ENCODE peak calls at places on chromosomes 16 and 17, in five cellular contexts. E is H9, O is fibroblast of lung, J is trophoblast cell, R is A549. C is an unnamed sample.

GRCh38 chr17:12180644-12181261 is 160.1 kb downstream of the MAP2K4 start:
- DNase-seq in O (peak; percentile 37), J (peak; percentile 13), R (peak; percentile 27), E (no peak), C (peak; percentile 52)

GRCh38 chr17:376936-377863 is 24.6 kb upstream of the RPH3AL start:
- DNase-seq in R (no peak), O (peak; percentile 22), J (no peak), E (no peak), C (no peak)

GRCh38 chr17:39791296-39791992 is 53.7 kb downstream of the GRB7 start:
- DNase-seq in O (no peak), R (no peak), E (no peak), J (peak; percentile 76), C (peak; percentile 35)

GRCh38 chr17:62617894-62618472 is 9.5 kb upstream of the MRC2 start:
- DNase-seq in O (peak; percentile 38), E (no peak), R (no peak), J (no peak), C (no peak)

GRCh38 chr17:74368341-74369152 is 1.2 kb downstream of the GPR142 start:
- DNase-seq in J (peak; percentile 57), E (peak; percentile 85), O (peak; percentile 25), R (peak; percentile 88), C (peak; percentile 60)

GRCh38 chr16:3486506-3487215 is 8.6 kb downstream of the C16orf90 start:
- DNase-seq in O (no peak), E (no peak), R (no peak), J (no peak), C (no peak)

GRCh38 chr17:65294184-65294719 is 157.1 kb downstream of the RGS9 start:
- DNase-seq in E (peak; percentile 94), J (peak; percentile 18), O (peak; percentile 66), R (peak; percentile 89), C (peak; percentile 42)

GRCh38 chr16:67150058-67150832 is 553 bp downstream of the B3GNT9 start:
- DNase-seq in R (peak; percentile 51), J (no peak), O (peak; percentile 78), E (peak; percentile 84), C (no peak)

GRCh38 chr17:73068322-73069153 is 23.9 kb downstream of the SLC39A11 start:
- DNase-seq in J (peak; percentile 97), R (no peak), O (peak; percentile 90), E (no peak), C (no peak)

GRCh38 chr17:28528329-28529011 is 22.3 kb downstream of the FOXN1 start:
- DNase-seq in O (no peak), R (no peak), E (no peak), J (no peak), C (no peak)

GRCh38 chr16:29972500-29972899 is 1.2 kb upstream of the TAOK2 start:
- DNase-seq in R (no peak), J (no peak), O (no peak), E (no peak), C (no peak)

GRCh38 chr17:66713533-66714042 is 121.3 kb upstream of the CACNG5 start:
- DNase-seq in O (no peak), J (no peak), R (no peak), E (no peak), C (no peak)
- H3K4me2 ChIP-seq in O (no peak overlapping the region), J (no peak overlapping the region), R (no peak overlapping the region), E (no peak overlapping the region), C (no peak overlapping the region)

DNA sequence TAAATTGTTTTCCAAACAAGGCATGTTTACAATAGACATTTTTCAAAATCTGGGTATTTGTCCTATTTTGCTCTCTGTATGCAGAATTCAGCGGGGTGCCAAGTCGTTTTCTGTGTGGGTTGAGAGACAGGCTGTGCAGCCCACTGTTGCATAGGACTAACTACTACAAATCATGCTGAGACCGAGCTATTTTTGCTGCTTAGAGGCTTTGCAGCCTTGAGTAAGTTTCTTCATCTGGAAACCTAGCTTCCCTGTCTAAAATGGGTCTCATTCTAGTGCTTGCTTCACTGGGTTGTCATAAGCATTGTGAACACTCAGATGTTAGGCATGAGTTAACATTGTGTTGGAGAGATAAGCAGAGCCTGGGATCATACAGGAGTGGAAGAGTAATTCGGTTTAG is 1.3 kb downstream of the PRPSAP2 start:
- DNase-seq in O (peak; percentile 74), E (no peak), R (no peak), J (no peak), C (no peak)
- H3K4me2 ChIP-seq in O (peak overlapping the region; percentile 79), E (peak overlapping the region; percentile 83), R (peak overlapping the region; percentile 73), J (peak overlapping the region; percentile 57), C (peak overlapping the region; percentile 53)

GRCh38 chr16:79006762-79007161 is 593.8 kb downstream of the MAF start:
- DNase-seq in R (no peak), J (no peak), O (no peak), E (no peak), C (no peak)
- H3K4me2 ChIP-seq in R (no peak overlapping the region), J (no peak overlapping the region), O (no peak overlapping the region), E (no peak overlapping the region), C (no peak overlapping the region)

GRCh38 chr17:54544239-54544638 is 356.4 kb upstream of the TOM1L1 start:
- DNase-seq in O (no peak), J (no peak), E (peak; percentile 87), R (no peak), C (no peak)
- H3K4me2 ChIP-seq in O (no peak overlapping the region), J (no peak overlapping the region), E (no peak overlapping the region), R (no peak overlapping the region), C (no peak overlapping the region)

GRCh38 chr17:81435636-81436293 is 40.5 kb downstream of the BAHCC1 start:
- DNase-seq in J (no peak), E (no peak), R (no peak), O (no peak), C (no peak)
- H3K4me2 ChIP-seq in J (no peak overlapping the region), E (no peak overlapping the region), R (no peak overlapping the region), O (no peak overlapping the region), C (no peak overlapping the region)

GRCh38 chr17:79760197-79760906 is 17.6 kb upstream of the CBX2 start:
- DNase-seq in J (no peak), R (no peak), O (no peak), E (no peak), C (no peak)
- H3K4me2 ChIP-seq in J (no peak overlapping the region), R (no peak overlapping the region), O (no peak overlapping the region), E (no peak overlapping the region), C (no peak overlapping the region)

GRCh38 chr17:43570518-43570928 is 24.4 kb upstream of the ETV4 start:
- DNase-seq in R (no peak), O (peak; percentile 85), E (no peak), J (no peak), C (no peak)

GRCh38 chr17:43564080-43564594 is 18.0 kb upstream of the ETV4 start:
- DNase-seq in O (no peak), E (no peak), J (no peak), R (no peak), C (no peak)

GRCh38 chr17:43563262-43564079 is 17.3 kb upstream of the ETV4 start:
- DNase-seq in O (no peak), J (no peak), R (no peak), E (no peak), C (no peak)

GRCh38 chr17:43572368-43572980 is 26.3 kb upstream of the ETV4 start:
- DNase-seq in J (peak; percentile 39), R (no peak), O (no peak), E (no peak), C (no peak)

GRCh38 chr17:43568506-43569082 is 22.5 kb upstream of the ETV4 start:
- DNase-seq in O (no peak), R (no peak), J (no peak), E (no peak), C (no peak)
- H3K4me2 ChIP-seq in O (no peak overlapping the region), R (no peak overlapping the region), J (no peak overlapping the region), E (no peak overlapping the region), C (no peak overlapping the region)

DNA sequence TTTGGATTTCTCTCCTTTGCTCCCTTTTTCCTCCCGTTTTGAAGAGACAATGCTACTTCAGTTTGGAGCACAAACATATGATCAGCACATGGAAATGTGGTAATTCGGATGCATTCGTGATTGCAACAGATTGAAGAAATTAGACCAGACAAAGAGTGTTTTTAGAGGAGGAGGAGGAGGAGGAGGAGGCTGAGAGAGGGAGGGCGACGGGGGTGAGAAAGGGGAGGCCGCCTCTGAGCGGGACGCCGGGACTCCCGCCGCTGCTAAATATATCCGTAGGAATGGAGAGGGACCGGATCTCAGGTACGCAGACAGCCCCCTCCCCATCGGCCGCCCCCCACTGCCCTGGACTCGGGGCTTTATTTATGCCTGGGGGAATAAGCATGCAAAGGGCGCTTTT is 179.3 kb downstream of the SEC14L1 start:
- DNase-seq in O (peak; percentile 42), J (no peak), E (peak; percentile 29), R (no peak), C (no peak)
- H3K4me2 ChIP-seq in O (peak overlapping the region; percentile 79), J (no peak overlapping the region), E (no peak overlapping the region), R (peak overlapping the region; percentile 97), C (no peak overlapping the region)

DNA sequence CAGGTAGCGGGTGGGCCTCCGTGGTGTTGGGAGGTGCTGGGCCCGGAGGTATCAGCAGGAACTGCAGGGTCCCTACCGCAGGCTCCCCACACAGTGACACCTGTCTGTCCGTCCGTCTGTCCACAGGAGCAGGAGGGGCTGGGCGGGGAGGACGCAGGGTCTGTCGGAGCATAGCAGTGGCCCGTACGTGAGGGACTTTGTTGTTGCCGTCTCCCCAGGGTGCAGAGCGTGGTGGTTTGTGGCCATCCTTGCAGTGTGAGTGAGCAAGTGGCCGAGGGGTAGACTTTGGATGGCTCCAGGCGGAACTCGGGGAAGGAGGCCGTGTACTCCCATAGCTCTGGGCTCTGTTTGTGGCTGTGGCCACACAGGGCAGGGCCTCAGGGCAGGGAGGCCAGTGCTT is 40.8 kb upstream of the ZNF750 start:
- DNase-seq in J (peak; percentile 48), E (no peak), O (no peak), R (no peak), C (no peak)
- H3K4me2 ChIP-seq in J (no peak overlapping the region), E (no peak overlapping the region), O (no peak overlapping the region), R (no peak overlapping the region), C (no peak overlapping the region)

GRCh38 chr17:47295037-47295873 is 28.5 kb upstream of the EFCAB13 start:
- DNase-seq in E (no peak), O (no peak), R (no peak), J (no peak), C (peak; percentile 23)

GRCh38 chr17:47289302-47289701 is 34.5 kb upstream of the EFCAB13 start:
- DNase-seq in R (no peak), O (no peak), J (no peak), E (no peak), C (no peak)

GRCh38 chr17:47290870-47291241 is 32.9 kb upstream of the EFCAB13 start:
- DNase-seq in R (no peak), J (no peak), E (no peak), O (no peak), C (no peak)

GRCh38 chr17:47291242-47291873 is 32.4 kb upstream of the EFCAB13 start:
- DNase-seq in R (no peak), J (no peak), E (no peak), O (no peak), C (no peak)

DNA sequence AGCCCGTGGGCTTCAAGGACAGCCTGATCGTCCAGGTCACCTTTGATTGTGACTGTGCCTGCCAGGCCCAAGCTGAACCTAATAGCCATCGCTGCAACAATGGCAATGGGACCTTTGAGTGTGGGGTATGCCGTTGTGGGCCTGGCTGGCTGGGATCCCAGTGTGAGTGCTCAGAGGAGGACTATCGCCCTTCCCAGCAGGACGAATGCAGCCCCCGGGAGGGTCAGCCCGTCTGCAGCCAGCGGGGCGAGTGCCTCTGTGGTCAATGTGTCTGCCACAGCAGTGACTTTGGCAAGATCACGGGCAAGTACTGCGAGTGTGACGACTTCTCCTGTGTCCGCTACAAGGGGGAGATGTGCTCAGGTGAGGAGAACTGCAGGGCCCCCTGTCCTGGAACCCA is 31.5 kb upstream of the EFCAB13 start:
- DNase-seq in E (no peak), R (no peak), J (no peak), O (no peak), C (no peak)
- H3K4me2 ChIP-seq in E (no peak overlapping the region), R (no peak overlapping the region), J (no peak overlapping the region), O (no peak overlapping the region), C (no peak overlapping the region)